ENCODE peak calls at places on chromosome 10, in four cellular contexts. One of them, this sample, is unnamed.

GRCh38 chr10:50554995-50555568 is 68.7 kb downstream of the SGMS1 start:
- DNase-seq in transverse colon: no peak
- DNase-seq in fibroblast of lung: peak; percentile 57
- DNase-seq in IMR-90: peak; percentile 67
- DNase-seq in this sample: no peak

GRCh38 chr10:44864042-44864436 is 47.1 kb upstream of the TMEM72 start:
- DNase-seq in transverse colon: peak; percentile 32
- DNase-seq in fibroblast of lung: peak; percentile 12
- DNase-seq in IMR-90: no peak
- DNase-seq in this sample: peak; percentile 46

GRCh38 chr10:22133640-22134624 is 83.9 kb downstream of the EBLN1 start:
- DNase-seq in transverse colon: no peak
- DNase-seq in fibroblast of lung: peak; percentile 60
- DNase-seq in IMR-90: no peak
- DNase-seq in this sample: no peak

GRCh38 chr10:110218627-110219026 is 11.2 kb downstream of the MXI1 start:
- DNase-seq in transverse colon: no peak
- DNase-seq in fibroblast of lung: no peak
- DNase-seq in IMR-90: no peak
- DNase-seq in this sample: no peak

GRCh38 chr10:132395704-132396494 is 1.1 kb upstream of the PWWP2B start:
- DNase-seq in transverse colon: peak; percentile 82
- DNase-seq in fibroblast of lung: peak; percentile 40
- DNase-seq in IMR-90: no peak
- DNase-seq in this sample: peak; percentile 86

GRCh38 chr10:96560489-96560888 is 26.3 kb downstream of the TM9SF3 start:
- DNase-seq in transverse colon: no peak
- DNase-seq in fibroblast of lung: no peak
- DNase-seq in IMR-90: no peak
- DNase-seq in this sample: no peak

GRCh38 chr10:12501851-12502525 is 152.6 kb downstream of the CAMK1D start:
- DNase-seq in transverse colon: no peak
- DNase-seq in fibroblast of lung: no peak
- DNase-seq in IMR-90: no peak
- DNase-seq in this sample: no peak

GRCh38 chr10:110279062-110279986 is 25.4 kb downstream of the SMNDC1 start:
- DNase-seq in transverse colon: peak; percentile 55
- DNase-seq in fibroblast of lung: peak; percentile 82
- DNase-seq in IMR-90: peak; percentile 71
- DNase-seq in this sample: peak; percentile 40

GRCh38 chr10:34710391-34710751 is 104.7 kb downstream of the PARD3 start:
- DNase-seq in transverse colon: no peak
- DNase-seq in fibroblast of lung: peak; percentile 77
- DNase-seq in IMR-90: peak; percentile 78
- DNase-seq in this sample: no peak

GRCh38 chr10:55550241-55550640 is 749.2 kb upstream of the PCDH15 start:
- DNase-seq in transverse colon: no peak
- DNase-seq in fibroblast of lung: peak; percentile 51
- DNase-seq in IMR-90: no peak
- DNase-seq in this sample: no peak

GRCh38 chr10:6134099-6134880 is 45.5 kb downstream of the RBM17 start:
- DNase-seq in transverse colon: no peak
- DNase-seq in fibroblast of lung: no peak
- DNase-seq in IMR-90: no peak
- DNase-seq in this sample: no peak

GRCh38 chr10:50527438-50528043 is 96.2 kb downstream of the SGMS1 start:
- DNase-seq in transverse colon: no peak
- DNase-seq in fibroblast of lung: no peak
- DNase-seq in IMR-90: no peak
- DNase-seq in this sample: no peak

GRCh38 chr10:3126741-3127342 is 45.7 kb downstream of the PITRM1 start:
- DNase-seq in transverse colon: peak; percentile 60
- DNase-seq in fibroblast of lung: no peak
- DNase-seq in IMR-90: no peak
- DNase-seq in this sample: no peak

GRCh38 chr10:113326160-113327111 is 226.4 kb upstream of the HABP2 start:
- DNase-seq in transverse colon: peak; percentile 11
- DNase-seq in fibroblast of lung: peak; percentile 67
- DNase-seq in IMR-90: peak; percentile 81
- DNase-seq in this sample: no peak

GRCh38 chr10:20890491-20891337 is 6.4 kb downstream of the NEBL start:
- DNase-seq in transverse colon: no peak
- DNase-seq in fibroblast of lung: peak; percentile 49
- DNase-seq in IMR-90: no peak
- DNase-seq in this sample: no peak

GRCh38 chr10:71421075-71421434 is 24.3 kb downstream of the CDH23 start:
- DNase-seq in transverse colon: no peak
- DNase-seq in fibroblast of lung: no peak
- DNase-seq in IMR-90: no peak
- DNase-seq in this sample: no peak

GRCh38 chr10:114635797-114636550 is 22.1 kb downstream of the ABLIM1 start:
- DNase-seq in transverse colon: peak; percentile 47
- DNase-seq in fibroblast of lung: no peak
- DNase-seq in IMR-90: no peak
- DNase-seq in this sample: no peak

GRCh38 chr10:77666821-77667220 is 29.2 kb upstream of the KCNMA1 start:
- DNase-seq in transverse colon: no peak
- DNase-seq in fibroblast of lung: no peak
- DNase-seq in IMR-90: no peak
- DNase-seq in this sample: no peak

GRCh38 chr10:49144021-49144720 is 10.3 kb upstream of the FAM170B start:
- DNase-seq in transverse colon: no peak
- DNase-seq in fibroblast of lung: peak; percentile 64
- DNase-seq in IMR-90: peak; percentile 81
- DNase-seq in this sample: no peak

GRCh38 chr10:21737061-21737460 is 203.0 kb downstream of the MLLT10 start:
- DNase-seq in transverse colon: no peak
- DNase-seq in fibroblast of lung: no peak
- DNase-seq in IMR-90: no peak
- DNase-seq in this sample: no peak

GRCh38 chr10:7525314-7526016 is 114.6 kb upstream of the SFMBT2 start:
- DNase-seq in transverse colon: peak; percentile 63
- DNase-seq in fibroblast of lung: peak; percentile 87
- DNase-seq in IMR-90: peak; percentile 66
- DNase-seq in this sample: no peak

GRCh38 chr10:32207544-32207943 is 139.4 kb downstream of the EPC1 start:
- DNase-seq in transverse colon: peak; percentile 73
- DNase-seq in fibroblast of lung: peak; percentile 43
- DNase-seq in IMR-90: peak; percentile 28
- DNase-seq in this sample: peak; percentile 78

GRCh38 chr10:47456096-47456485 is 27.8 kb downstream of the ANXA8 start:
- DNase-seq in transverse colon: no peak
- DNase-seq in fibroblast of lung: no peak
- DNase-seq in IMR-90: no peak
- DNase-seq in this sample: no peak

GRCh38 chr10:82267465-82267864 is 392.5 kb downstream of the NRG3 start:
- DNase-seq in transverse colon: no peak
- DNase-seq in fibroblast of lung: no peak
- DNase-seq in IMR-90: no peak
- DNase-seq in this sample: no peak

GRCh38 chr10:125726914-125727313 is 7.4 kb downstream of the EDRF1 start:
- DNase-seq in transverse colon: no peak
- DNase-seq in fibroblast of lung: no peak
- DNase-seq in IMR-90: no peak
- DNase-seq in this sample: no peak

GRCh38 chr10:31011017-31011659 is 20.5 kb downstream of the ZNF438 start:
- DNase-seq in transverse colon: no peak
- DNase-seq in fibroblast of lung: no peak
- DNase-seq in IMR-90: no peak
- DNase-seq in this sample: no peak

GRCh38 chr10:124591123-124591495 is 129.5 kb downstream of the LHPP start:
- DNase-seq in transverse colon: no peak
- DNase-seq in fibroblast of lung: no peak
- DNase-seq in IMR-90: no peak
- DNase-seq in this sample: no peak

GRCh38 chr10:16746856-16747255 is 70.4 kb downstream of the RSU1 start:
- DNase-seq in transverse colon: no peak
- DNase-seq in fibroblast of lung: no peak
- DNase-seq in IMR-90: no peak
- DNase-seq in this sample: no peak

GRCh38 chr10:16737420-16737819 is 79.8 kb downstream of the RSU1 start:
- DNase-seq in transverse colon: no peak
- DNase-seq in fibroblast of lung: no peak
- DNase-seq in IMR-90: no peak
- DNase-seq in this sample: no peak

GRCh38 chr10:16745061-16745460 is 72.2 kb downstream of the RSU1 start:
- DNase-seq in transverse colon: no peak
- DNase-seq in fibroblast of lung: no peak
- DNase-seq in IMR-90: no peak
- DNase-seq in this sample: no peak

GRCh38 chr10:16741540-16741939 is 75.7 kb downstream of the RSU1 start:
- DNase-seq in transverse colon: no peak
- DNase-seq in fibroblast of lung: no peak
- DNase-seq in IMR-90: no peak
- DNase-seq in this sample: no peak

DNA sequence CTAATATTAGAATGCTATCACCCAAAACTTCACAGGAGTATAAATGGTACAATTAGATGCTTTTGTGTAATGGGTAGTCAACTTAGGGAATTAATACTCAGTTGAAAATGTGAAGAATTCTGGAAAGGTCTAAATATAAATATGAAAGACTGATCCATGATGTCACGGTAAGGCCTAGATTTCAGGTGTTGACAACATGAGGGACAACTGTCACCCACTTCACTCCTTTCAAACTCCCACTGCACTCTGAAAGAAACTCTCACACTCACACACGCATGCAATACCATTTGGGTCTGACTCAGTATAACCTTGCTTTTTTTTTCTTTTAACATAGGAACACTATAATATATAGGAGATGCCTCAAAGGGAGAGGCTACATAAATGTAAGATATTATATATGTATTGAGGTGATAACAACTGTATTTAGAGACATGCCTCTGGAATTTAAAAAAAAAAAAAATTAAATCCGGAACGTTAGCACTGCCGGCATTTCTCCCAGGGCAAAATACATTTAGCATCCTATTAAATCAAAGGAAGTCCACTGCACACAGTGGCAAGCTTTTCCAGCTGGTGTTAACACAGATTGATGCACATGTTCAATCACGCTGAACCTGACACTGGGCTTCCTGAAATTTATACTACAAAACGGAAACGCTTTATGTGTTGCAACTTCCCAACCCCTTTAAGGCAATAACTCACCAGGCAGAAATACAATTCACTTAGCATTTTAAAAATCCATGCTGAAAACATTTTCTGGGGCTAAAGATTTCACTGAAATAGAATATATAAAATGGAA is 74.9 kb downstream of the RSU1 start:
- DNase-seq in transverse colon: no peak
- DNase-seq in fibroblast of lung: no peak
- DNase-seq in IMR-90: no peak
- DNase-seq in this sample: no peak
- H3K4me3 ChIP-seq in transverse colon: no peak overlapping the region
- H3K4me3 ChIP-seq in fibroblast of lung: no peak overlapping the region
- H3K4me3 ChIP-seq in IMR-90: no peak overlapping the region
- H3K4me3 ChIP-seq in this sample: no peak overlapping the region

GRCh38 chr10:131200856-131201470 is 110.6 kb downstream of the TCERG1L start:
- DNase-seq in transverse colon: no peak
- DNase-seq in fibroblast of lung: no peak
- DNase-seq in IMR-90: no peak
- DNase-seq in this sample: no peak
- H3K4me1 ChIP-seq in transverse colon: no peaks in the 10 kb centered on the region
- H3K4me1 ChIP-seq in fibroblast of lung: no peaks in the 10 kb centered on the region
- H3K4me1 ChIP-seq in IMR-90: no peaks in the 10 kb centered on the region
- H3K4me1 ChIP-seq in this sample: no peaks in the 10 kb centered on the region

GRCh38 chr10:14526326-14526725 is 195.6 kb upstream of the FRMD4A start:
- DNase-seq in transverse colon: no peak
- DNase-seq in fibroblast of lung: no peak
- DNase-seq in IMR-90: no peak
- DNase-seq in this sample: no peak
- H3K4me3 ChIP-seq in transverse colon: no peak overlapping the region
- H3K4me3 ChIP-seq in fibroblast of lung: no peak overlapping the region
- H3K4me3 ChIP-seq in IMR-90: no peak overlapping the region
- H3K4me3 ChIP-seq in this sample: no peak overlapping the region

GRCh38 chr10:99425204-99425603 is 5.2 kb downstream of the GOT1 start:
- DNase-seq in transverse colon: no peak
- DNase-seq in fibroblast of lung: no peak
- DNase-seq in IMR-90: no peak
- DNase-seq in this sample: no peak
- H3K4me1 ChIP-seq in transverse colon: peaks cover 13% of the 10 kb centered on the region
- H3K4me1 ChIP-seq in fibroblast of lung: no peaks in the 10 kb centered on the region
- H3K4me1 ChIP-seq in IMR-90: peaks cover 2% of the 10 kb centered on the region
- H3K4me1 ChIP-seq in this sample: peaks cover 12% of the 10 kb centered on the region